ENCODE peak calls at places on chromosome 5, in seven cellular contexts. One of them, this sample, is unnamed.

GRCh38 chr5:180555168-180555921 is 36.0 kb downstream of the SCGB3A1 start:
- DNase-seq in colonic mucosa: no peak
- DNase-seq in NB4: no peak
- DNase-seq in stromal cell of bone marrow: no peak
- DNase-seq in putamen: no peak
- DNase-seq in GM12865: no peak
- DNase-seq in psoas muscle: no peak
- DNase-seq in this sample: no peak

GRCh38 chr5:140402258-140403074 is 833 bp downstream of the ANKHD1 start:
- DNase-seq in colonic mucosa: peak
- DNase-seq in NB4: peak
- DNase-seq in stromal cell of bone marrow: peak
- DNase-seq in putamen: peak
- DNase-seq in GM12865: peak
- DNase-seq in psoas muscle: no peak
- DNase-seq in this sample: peak

GRCh38 chr5:132009706-132010405 is 1.6 kb downstream of the ACSL6 start:
- DNase-seq in colonic mucosa: no peak
- DNase-seq in NB4: no peak
- DNase-seq in stromal cell of bone marrow: no peak
- DNase-seq in putamen: no peak
- DNase-seq in GM12865: no peak
- DNase-seq in psoas muscle: no peak
- DNase-seq in this sample: no peak

GRCh38 chr5:16493261-16493660 is 27.7 kb upstream of the ZNF622 start:
- DNase-seq in colonic mucosa: no peak
- DNase-seq in NB4: no peak
- DNase-seq in stromal cell of bone marrow: no peak
- DNase-seq in putamen: no peak
- DNase-seq in GM12865: no peak
- DNase-seq in psoas muscle: no peak
- DNase-seq in this sample: no peak

GRCh38 chr5:138441221-138441620 is 2.4 kb downstream of the REEP2 start:
- DNase-seq in colonic mucosa: no peak
- DNase-seq in NB4: no peak
- DNase-seq in stromal cell of bone marrow: no peak
- DNase-seq in putamen: no peak
- DNase-seq in GM12865: no peak
- DNase-seq in psoas muscle: no peak
- DNase-seq in this sample: no peak

GRCh38 chr5:16727937-16728336 is 111.1 kb upstream of the RETREG1 start:
- DNase-seq in colonic mucosa: peak
- DNase-seq in NB4: peak
- DNase-seq in stromal cell of bone marrow: no peak
- DNase-seq in putamen: peak
- DNase-seq in GM12865: peak
- DNase-seq in psoas muscle: no peak
- DNase-seq in this sample: no peak

GRCh38 chr5:81767938-81768337 is 17.0 kb upstream of the SSBP2 start:
- DNase-seq in colonic mucosa: no peak
- DNase-seq in NB4: no peak
- DNase-seq in stromal cell of bone marrow: no peak
- DNase-seq in putamen: no peak
- DNase-seq in GM12865: no peak
- DNase-seq in psoas muscle: no peak
- DNase-seq in this sample: no peak

GRCh38 chr5:131022811-131023210 is 142.2 kb downstream of the HINT1 start:
- DNase-seq in colonic mucosa: no peak
- DNase-seq in NB4: no peak
- DNase-seq in stromal cell of bone marrow: no peak
- DNase-seq in putamen: no peak
- DNase-seq in GM12865: no peak
- DNase-seq in psoas muscle: no peak
- DNase-seq in this sample: no peak

GRCh38 chr5:110150199-110150598 is 460.5 kb downstream of the MAN2A1 start:
- DNase-seq in colonic mucosa: no peak
- DNase-seq in NB4: no peak
- DNase-seq in stromal cell of bone marrow: peak
- DNase-seq in putamen: no peak
- DNase-seq in GM12865: no peak
- DNase-seq in psoas muscle: no peak
- DNase-seq in this sample: no peak

GRCh38 chr5:165757756-165758155 is 2252.3 kb downstream of the MAT2B start:
- DNase-seq in colonic mucosa: no peak
- DNase-seq in NB4: no peak
- DNase-seq in stromal cell of bone marrow: no peak
- DNase-seq in putamen: no peak
- DNase-seq in GM12865: no peak
- DNase-seq in psoas muscle: no peak
- DNase-seq in this sample: no peak

GRCh38 chr5:124662261-124662781 is 84.1 kb downstream of the ZNF608 start:
- DNase-seq in colonic mucosa: peak
- DNase-seq in NB4: no peak
- DNase-seq in stromal cell of bone marrow: no peak
- DNase-seq in putamen: no peak
- DNase-seq in GM12865: no peak
- DNase-seq in psoas muscle: no peak
- DNase-seq in this sample: no peak

GRCh38 chr5:80920333-80920732 is 39.8 kb upstream of the RASGRF2 start:
- DNase-seq in colonic mucosa: no peak
- DNase-seq in NB4: no peak
- DNase-seq in stromal cell of bone marrow: no peak
- DNase-seq in putamen: no peak
- DNase-seq in GM12865: no peak
- DNase-seq in psoas muscle: no peak
- DNase-seq in this sample: no peak

GRCh38 chr5:133130387-133131118 is 78.7 kb downstream of the HSPA4 start:
- DNase-seq in colonic mucosa: no peak
- DNase-seq in NB4: no peak
- DNase-seq in stromal cell of bone marrow: no peak
- DNase-seq in putamen: no peak
- DNase-seq in GM12865: no peak
- DNase-seq in psoas muscle: no peak
- DNase-seq in this sample: no peak

GRCh38 chr5:83789376-83789775 is 68.7 kb upstream of the HAPLN1 start:
- DNase-seq in colonic mucosa: no peak
- DNase-seq in NB4: no peak
- DNase-seq in stromal cell of bone marrow: no peak
- DNase-seq in putamen: no peak
- DNase-seq in GM12865: no peak
- DNase-seq in psoas muscle: no peak
- DNase-seq in this sample: no peak

GRCh38 chr5:128276537-128277216 is 193.1 kb downstream of the SLC12A2 start:
- DNase-seq in colonic mucosa: no peak
- DNase-seq in NB4: no peak
- DNase-seq in stromal cell of bone marrow: no peak
- DNase-seq in putamen: no peak
- DNase-seq in GM12865: no peak
- DNase-seq in psoas muscle: no peak
- DNase-seq in this sample: no peak

GRCh38 chr5:4906821-4907220 is 233.3 kb upstream of the ADAMTS16 start:
- DNase-seq in colonic mucosa: no peak
- DNase-seq in NB4: no peak
- DNase-seq in stromal cell of bone marrow: no peak
- DNase-seq in putamen: no peak
- DNase-seq in GM12865: no peak
- DNase-seq in psoas muscle: no peak
- DNase-seq in this sample: no peak

GRCh38 chr5:175216991-175217390 is 227.0 kb downstream of the DRD1 start:
- DNase-seq in colonic mucosa: no peak
- DNase-seq in NB4: no peak
- DNase-seq in stromal cell of bone marrow: peak
- DNase-seq in putamen: no peak
- DNase-seq in GM12865: no peak
- DNase-seq in psoas muscle: peak
- DNase-seq in this sample: no peak

GRCh38 chr5:95664204-95664786 is 17.7 kb downstream of the RFESD start:
- DNase-seq in colonic mucosa: peak
- DNase-seq in NB4: peak
- DNase-seq in stromal cell of bone marrow: no peak
- DNase-seq in putamen: peak
- DNase-seq in GM12865: peak
- DNase-seq in psoas muscle: no peak
- DNase-seq in this sample: peak

GRCh38 chr5:176697267-176697928 is 50.1 kb downstream of the TSPAN17 start:
- DNase-seq in colonic mucosa: no peak
- DNase-seq in NB4: no peak
- DNase-seq in stromal cell of bone marrow: no peak
- DNase-seq in putamen: no peak
- DNase-seq in GM12865: no peak
- DNase-seq in psoas muscle: no peak
- DNase-seq in this sample: no peak

GRCh38 chr5:61817472-61818326 is 485.6 kb downstream of the ZSWIM6 start:
- DNase-seq in colonic mucosa: peak
- DNase-seq in NB4: peak
- DNase-seq in stromal cell of bone marrow: peak
- DNase-seq in putamen: peak
- DNase-seq in GM12865: no peak
- DNase-seq in psoas muscle: no peak
- DNase-seq in this sample: peak